ENCODE peak calls at places on chromosomes 16 and 17, in six cellular contexts. E, W, N, M, B and O are unnamed samples.

GRCh38 chr16:56226187-56226586 is 34.9 kb downstream of the GNAO1 start:
- DNase-seq in E (no peak), W (no peak), B (no peak), M (peak; percentile 31), N (no peak), O (peak; percentile 22)

GRCh38 chr17:41973457-41973856 is 6.9 kb downstream of the CNP start:
- DNase-seq in E (no peak), B (no peak), W (no peak), N (no peak), M (no peak), O (no peak)

GRCh38 chr16:79509221-79509631 is 91.3 kb downstream of the MAF start:
- DNase-seq in E (peak; percentile 87), N (peak; percentile 28), B (peak; percentile 52), M (peak; percentile 44), W (peak; percentile 37), O (no peak)

GRCh38 chr16:82715833-82716232 is 89.1 kb downstream of the CDH13 start:
- DNase-seq in B (no peak), E (no peak), W (peak; percentile 79), N (no peak), M (peak; percentile 75), O (no peak)

GRCh38 chr16:79170565-79171242 is 429.8 kb downstream of the MAF start:
- DNase-seq in M (peak; percentile 6), N (no peak), E (no peak), W (no peak), B (no peak), O (peak; percentile 42)

GRCh38 chr17:142102-142661 is 4.8 kb downstream of the SCGB1C2 start:
- DNase-seq in M (no peak), B (peak; percentile 45), W (no peak), E (peak; percentile 3), N (peak; percentile 52), O (peak; percentile 3)

GRCh38 chr17:50111687-50112655 is 16.8 kb downstream of the PDK2 start:
- DNase-seq in E (no peak), W (peak; percentile 90), B (no peak), M (peak; percentile 78), N (peak; percentile 70), O (no peak)

GRCh38 chr16:76235025-76235424 is 42.2 kb upstream of the CNTNAP4 start:
- DNase-seq in M (no peak), E (no peak), B (no peak), N (no peak), W (no peak), O (no peak)

GRCh38 chr17:42980274-42980765 is at the start of gene RUNDC1:
- DNase-seq in W (peak; percentile 94), N (peak; percentile 97), E (peak; percentile 94), B (peak; percentile 94), M (peak; percentile 79), O (peak; percentile 86)

GRCh38 chr17:42779942-42780815 is at the start of gene WNK4:
- DNase-seq in E (peak; percentile 46), W (no peak), N (peak; percentile 15), M (no peak), B (no peak), O (no peak)

GRCh38 chr16:14409563-14409962 is 220.5 kb downstream of the PARN start:
- DNase-seq in N (no peak), B (no peak), M (peak; percentile 13), W (no peak), E (no peak), O (peak; percentile 53)

GRCh38 chr16:47927330-47927729 is 228.5 kb downstream of the ABCC12 start:
- DNase-seq in E (no peak), N (no peak), W (no peak), B (no peak), M (no peak), O (no peak)

GRCh38 chr17:20208717-20209116 is 199.6 kb downstream of the SPECC1 start:
- DNase-seq in W (no peak), M (no peak), N (no peak), E (no peak), B (no peak), O (no peak)

GRCh38 chr16:58377932-58378331 is 14.3 kb upstream of the GINS3 start:
- DNase-seq in N (no peak), B (no peak), E (no peak), W (no peak), M (no peak), O (no peak)

GRCh38 chr16:23640669-23640958 is 496 bp downstream of the PALB2 start:
- DNase-seq in B (no peak), N (no peak), M (no peak), E (no peak), W (no peak), O (no peak)

GRCh38 chr16:4052801-4053662 is 63.2 kb downstream of the ADCY9 start:
- DNase-seq in M (peak; percentile 94), W (peak; percentile 85), E (peak; percentile 52), B (peak; percentile 62), N (peak; percentile 83), O (peak; percentile 67)

GRCh38 chr16:47705268-47705667 is 244.1 kb downstream of the PHKB start:
- DNase-seq in B (no peak), N (no peak), M (no peak), E (no peak), W (no peak), O (no peak)

GRCh38 chr16:84138824-84139627 is 6.0 kb downstream of the HSDL1 start:
- DNase-seq in B (no peak), M (peak; percentile 32), E (peak; percentile 19), N (no peak), W (peak; percentile 68), O (no peak)

GRCh38 chr16:53805747-53806146 is 101.8 kb downstream of the FTO start:
- DNase-seq in N (no peak), E (no peak), M (no peak), B (no peak), W (no peak), O (no peak)

GRCh38 chr16:15650698-15651161 is 685 bp downstream of the NDE1 start:
- DNase-seq in E (no peak), W (peak; percentile 33), N (peak; percentile 8), M (no peak), B (no peak), O (peak; percentile 19)

GRCh38 chr17:81854974-81855774 is 5.2 kb downstream of the P4HB start:
- DNase-seq in B (no peak), N (peak; percentile 82), W (no peak), E (no peak), M (no peak), O (no peak)
- TF ChIP-seq POLR2A in B (no peak), N (peak; percentile 28), W (no peak), E (no peak), M (no peak), O (no peak)

DNA sequence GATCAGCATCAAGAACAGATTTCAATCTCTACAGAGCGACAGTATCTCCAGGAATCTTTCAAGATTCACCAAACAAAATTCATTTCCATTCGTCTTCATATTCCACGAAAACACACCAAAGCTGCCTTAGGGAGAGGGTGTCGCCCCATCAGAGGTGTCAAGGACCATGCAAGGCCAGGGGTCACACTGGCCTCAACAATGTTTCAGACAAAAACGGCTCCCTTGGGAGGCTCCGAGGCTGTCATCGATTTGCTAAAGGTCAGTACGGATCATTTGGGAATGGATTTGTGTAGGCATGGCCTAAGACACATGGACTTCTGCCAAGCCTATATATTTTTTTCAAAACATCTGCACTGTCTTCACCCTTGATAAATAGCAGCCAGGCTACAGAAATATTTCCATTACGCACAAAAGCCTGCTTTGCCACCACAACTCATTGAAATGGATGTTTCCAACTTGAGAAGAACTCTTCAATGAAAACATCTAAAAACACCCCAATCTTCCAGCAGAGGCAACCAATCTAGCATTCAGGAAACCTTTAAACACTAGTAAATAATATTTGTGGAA is 10.3 kb downstream of the CUEDC1 start:
- DNase-seq in M (no peak), W (no peak), N (no peak), B (no peak), E (no peak), O (no peak)
- H3K4me1 ChIP-seq in M (peaks cover 90% of the 10 kb centered on the region), W (peaks cover 95% of the 10 kb centered on the region), N (peaks cover 55% of the 10 kb centered on the region), B (peaks cover 20% of the 10 kb centered on the region), E (peaks cover 28% of the 10 kb centered on the region), O (peaks cover 49% of the 10 kb centered on the region)

GRCh38 chr16:85145734-85146531 is 33.7 kb upstream of the CIBAR2 start:
- DNase-seq in N (no peak), M (no peak), W (no peak), B (no peak), E (no peak), O (no peak)

GRCh38 chr16:85145188-85145587 is 32.9 kb upstream of the CIBAR2 start:
- DNase-seq in B (no peak), W (no peak), E (no peak), N (no peak), M (no peak), O (no peak)

GRCh38 chr16:85146532-85146797 is 34.2 kb upstream of the CIBAR2 start:
- DNase-seq in B (no peak), W (no peak), N (no peak), M (no peak), E (no peak), O (no peak)

GRCh38 chr16:85148959-85149358 is 36.7 kb upstream of the CIBAR2 start:
- DNase-seq in B (no peak), N (peak; percentile 50), E (no peak), M (peak; percentile 61), W (peak; percentile 57), O (no peak)

DNA sequence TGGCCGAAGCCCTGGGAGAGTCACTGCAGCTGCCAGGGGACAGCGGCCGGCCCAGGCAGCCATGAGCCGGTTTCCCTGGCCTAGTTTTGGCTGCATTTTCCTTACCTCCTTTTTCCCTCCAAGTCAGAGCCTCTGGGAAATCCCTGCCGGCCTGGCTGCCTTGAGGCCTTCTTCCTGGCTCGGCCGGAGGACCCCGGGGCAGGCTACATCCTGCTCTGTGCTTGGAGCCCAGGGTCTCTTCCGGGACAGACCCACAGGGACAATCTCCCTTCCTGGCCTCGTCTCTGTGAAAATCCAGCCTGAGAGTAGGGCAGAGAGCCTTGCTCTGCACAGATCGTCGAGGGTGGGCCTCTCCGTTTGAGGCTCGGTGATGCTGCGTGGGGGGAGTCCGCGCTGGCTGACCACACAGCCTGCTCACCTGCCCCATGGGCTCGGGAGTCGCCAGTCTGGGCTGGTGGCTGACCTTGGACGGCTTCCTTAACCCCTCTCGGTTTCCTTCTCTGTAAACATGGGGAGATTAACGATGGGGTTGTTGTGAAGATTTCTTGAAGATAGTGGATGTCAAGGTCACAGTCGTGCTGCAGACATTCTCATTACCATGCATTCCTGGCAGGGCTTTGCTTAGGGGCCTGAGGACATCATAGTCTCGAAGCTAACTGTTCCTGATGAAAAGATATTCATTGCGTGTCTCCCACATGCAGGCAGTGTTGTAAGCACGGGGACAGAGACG is 34.8 kb upstream of the CIBAR2 start:
- DNase-seq in W (no peak), N (no peak), E (no peak), M (no peak), B (no peak), O (no peak)
- H3K9me3 ChIP-seq in W (no peaks in the 10 kb centered on the region), N (no peaks in the 10 kb centered on the region), E (no peaks in the 10 kb centered on the region), M (no peaks in the 10 kb centered on the region), B (no peaks in the 10 kb centered on the region), O (no peaks in the 10 kb centered on the region)

DNA sequence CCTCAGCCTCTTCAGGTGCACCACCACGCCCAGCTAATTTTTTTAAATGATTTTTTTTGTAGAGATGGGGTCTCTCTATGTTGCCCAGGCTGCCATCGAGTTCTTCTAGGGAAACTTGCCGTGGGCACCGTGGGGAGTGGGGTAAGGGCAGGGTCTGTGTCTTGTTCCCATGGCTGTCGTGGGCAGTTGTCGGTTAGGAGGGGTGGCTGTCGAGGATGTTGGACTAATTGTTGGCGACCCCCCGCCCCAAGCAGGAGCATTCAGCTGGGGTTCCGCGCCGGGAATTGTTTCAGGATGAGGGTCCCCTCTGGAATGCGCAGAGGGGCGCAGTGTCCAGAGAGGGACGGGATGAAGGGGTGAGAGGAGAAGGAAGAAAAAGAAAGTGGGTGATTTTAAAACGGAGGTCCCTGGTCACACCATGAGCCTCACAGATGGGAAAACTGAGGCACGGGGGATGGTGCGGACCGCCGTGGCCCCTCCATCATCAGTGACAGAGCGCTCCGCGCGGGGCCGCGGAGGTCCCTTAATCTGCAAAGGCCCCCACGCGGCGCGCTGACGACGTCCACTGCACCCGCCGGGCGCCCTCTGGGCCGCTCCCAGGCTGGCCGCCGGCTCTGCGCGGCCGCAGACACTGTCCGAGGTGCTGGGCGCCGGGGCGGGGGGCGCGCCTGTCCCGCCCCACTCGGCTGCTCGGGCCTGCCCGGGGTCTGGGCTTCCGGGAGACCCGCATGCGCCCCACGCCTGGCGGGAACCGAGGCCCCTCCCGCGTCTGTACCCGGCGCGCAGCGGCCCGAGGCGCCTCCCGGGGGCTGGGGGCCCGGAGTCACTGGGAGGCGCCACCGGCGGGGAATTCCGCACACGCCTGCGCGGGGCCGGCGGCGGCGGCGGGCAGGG is 763 bp upstream of the RNF213 start:
- DNase-seq in N (peak; percentile 77), E (peak; percentile 60), M (peak; percentile 56), B (no peak), W (peak; percentile 83), O (peak; percentile 21)
- TF ChIP-seq POLR2A in N (peak; percentile 44), E (peak; percentile 77), M (peak; percentile 67), B (no peak), W (peak; percentile 63), O (no peak)